ENCODE peak calls at places on chromosomes 11 and 22, in ten cellular contexts. One of them, this sample, is unnamed.

GRCh38 chr22:46421272-46421671 is 85.8 kb downstream of the TRMU start:
- DNase-seq in CD4-positive, CD25-positive, alpha-beta regulatory T cell: peak
- DNase-seq in A549: no peak
- DNase-seq in heart right ventricle: no peak
- DNase-seq in cardiac muscle cell: no peak
- DNase-seq in naive thymus-derived CD4-positive, alpha-beta T cell: peak
- DNase-seq in CD8-positive, alpha-beta memory T cell: peak
- DNase-seq in stomach: no peak
- DNase-seq in tibial artery: no peak
- DNase-seq in kidney: no peak
- DNase-seq in this sample: no peak

GRCh38 chr11:60377737-60378136 is 595 bp upstream of the MS4A7 start:
- DNase-seq in CD4-positive, CD25-positive, alpha-beta regulatory T cell: no peak
- DNase-seq in heart right ventricle: no peak
- DNase-seq in naive thymus-derived CD4-positive, alpha-beta T cell: no peak
- DNase-seq in CD8-positive, alpha-beta memory T cell: no peak
- DNase-seq in tibial artery: peak
- DNase-seq in kidney: no peak
- DNase-seq in A549: no peak
- DNase-seq in cardiac muscle cell: no peak
- DNase-seq in stomach: no peak
- DNase-seq in this sample: no peak

GRCh38 chr11:2293396-2294339 is 8.1 kb downstream of the C11orf21 start:
- DNase-seq in stomach: peak
- DNase-seq in heart right ventricle: no peak
- DNase-seq in kidney: peak
- DNase-seq in tibial artery: peak
- DNase-seq in CD8-positive, alpha-beta memory T cell: no peak
- DNase-seq in CD4-positive, CD25-positive, alpha-beta regulatory T cell: no peak
- DNase-seq in A549: no peak
- DNase-seq in naive thymus-derived CD4-positive, alpha-beta T cell: no peak
- DNase-seq in cardiac muscle cell: no peak
- DNase-seq in this sample: no peak

GRCh38 chr22:37259540-37260029 is 15.5 kb upstream of the RAC2 start:
- DNase-seq in tibial artery: no peak
- DNase-seq in stomach: no peak
- DNase-seq in CD4-positive, CD25-positive, alpha-beta regulatory T cell: no peak
- DNase-seq in heart right ventricle: no peak
- DNase-seq in A549: peak
- DNase-seq in cardiac muscle cell: peak
- DNase-seq in kidney: no peak
- DNase-seq in naive thymus-derived CD4-positive, alpha-beta T cell: peak
- DNase-seq in CD8-positive, alpha-beta memory T cell: no peak
- DNase-seq in this sample: no peak

GRCh38 chr11:123924027-123924426 is 15.4 kb upstream of the OR4D5 start:
- DNase-seq in kidney: no peak
- DNase-seq in cardiac muscle cell: no peak
- DNase-seq in CD8-positive, alpha-beta memory T cell: no peak
- DNase-seq in tibial artery: no peak
- DNase-seq in stomach: no peak
- DNase-seq in heart right ventricle: no peak
- DNase-seq in A549: no peak
- DNase-seq in CD4-positive, CD25-positive, alpha-beta regulatory T cell: no peak
- DNase-seq in naive thymus-derived CD4-positive, alpha-beta T cell: no peak
- DNase-seq in this sample: no peak

GRCh38 chr11:92295175-92296137 is 70.8 kb downstream of the FAT3 start:
- DNase-seq in A549: peak
- DNase-seq in kidney: no peak
- DNase-seq in cardiac muscle cell: peak
- DNase-seq in naive thymus-derived CD4-positive, alpha-beta T cell: no peak
- DNase-seq in CD8-positive, alpha-beta memory T cell: no peak
- DNase-seq in heart right ventricle: no peak
- DNase-seq in tibial artery: no peak
- DNase-seq in CD4-positive, CD25-positive, alpha-beta regulatory T cell: no peak
- DNase-seq in stomach: peak
- DNase-seq in this sample: no peak

GRCh38 chr11:67270256-67271211 is 4.3 kb downstream of the GRK2 start:
- DNase-seq in heart right ventricle: peak
- DNase-seq in CD4-positive, CD25-positive, alpha-beta regulatory T cell: peak
- DNase-seq in tibial artery: peak
- DNase-seq in A549: no peak
- DNase-seq in stomach: no peak
- DNase-seq in naive thymus-derived CD4-positive, alpha-beta T cell: peak
- DNase-seq in cardiac muscle cell: peak
- DNase-seq in kidney: peak
- DNase-seq in CD8-positive, alpha-beta memory T cell: no peak
- DNase-seq in this sample: no peak

GRCh38 chr22:17984114-17984513 is 40.2 kb downstream of the MICAL3 start:
- DNase-seq in heart right ventricle: no peak
- DNase-seq in A549: no peak
- DNase-seq in kidney: no peak
- DNase-seq in cardiac muscle cell: no peak
- DNase-seq in CD4-positive, CD25-positive, alpha-beta regulatory T cell: no peak
- DNase-seq in CD8-positive, alpha-beta memory T cell: no peak
- DNase-seq in naive thymus-derived CD4-positive, alpha-beta T cell: no peak
- DNase-seq in tibial artery: no peak
- DNase-seq in stomach: no peak
- DNase-seq in this sample: no peak

GRCh38 chr22:44461083-44461375 is 37.0 kb downstream of the RTL6 start:
- DNase-seq in CD8-positive, alpha-beta memory T cell: no peak
- DNase-seq in tibial artery: no peak
- DNase-seq in stomach: peak
- DNase-seq in A549: no peak
- DNase-seq in kidney: no peak
- DNase-seq in cardiac muscle cell: no peak
- DNase-seq in CD4-positive, CD25-positive, alpha-beta regulatory T cell: no peak
- DNase-seq in heart right ventricle: no peak
- DNase-seq in naive thymus-derived CD4-positive, alpha-beta T cell: no peak
- DNase-seq in this sample: no peak

GRCh38 chr22:19882446-19883381 is 28.0 kb upstream of the GNB1L start:
- DNase-seq in heart right ventricle: no peak
- DNase-seq in stomach: no peak
- DNase-seq in A549: no peak
- DNase-seq in CD4-positive, CD25-positive, alpha-beta regulatory T cell: no peak
- DNase-seq in cardiac muscle cell: no peak
- DNase-seq in naive thymus-derived CD4-positive, alpha-beta T cell: no peak
- DNase-seq in kidney: peak
- DNase-seq in tibial artery: peak
- DNase-seq in CD8-positive, alpha-beta memory T cell: no peak
- DNase-seq in this sample: no peak

GRCh38 chr22:37462983-37463382 is 23.2 kb downstream of the MFNG start:
- DNase-seq in stomach: no peak
- DNase-seq in heart right ventricle: no peak
- DNase-seq in A549: no peak
- DNase-seq in CD8-positive, alpha-beta memory T cell: no peak
- DNase-seq in kidney: no peak
- DNase-seq in CD4-positive, CD25-positive, alpha-beta regulatory T cell: peak
- DNase-seq in tibial artery: no peak
- DNase-seq in naive thymus-derived CD4-positive, alpha-beta T cell: no peak
- DNase-seq in cardiac muscle cell: peak
- DNase-seq in this sample: no peak

GRCh38 chr11:101010899-101011298 is 118.7 kb downstream of the PGR start:
- DNase-seq in kidney: no peak
- DNase-seq in A549: no peak
- DNase-seq in naive thymus-derived CD4-positive, alpha-beta T cell: no peak
- DNase-seq in stomach: no peak
- DNase-seq in tibial artery: no peak
- DNase-seq in heart right ventricle: no peak
- DNase-seq in CD8-positive, alpha-beta memory T cell: no peak
- DNase-seq in cardiac muscle cell: no peak
- DNase-seq in CD4-positive, CD25-positive, alpha-beta regulatory T cell: no peak
- DNase-seq in this sample: no peak

GRCh38 chr11:1152316-1153104 is 5.2 kb upstream of the MUC5AC start:
- DNase-seq in CD8-positive, alpha-beta memory T cell: no peak
- DNase-seq in naive thymus-derived CD4-positive, alpha-beta T cell: no peak
- DNase-seq in tibial artery: peak
- DNase-seq in heart right ventricle: peak
- DNase-seq in kidney: no peak
- DNase-seq in A549: peak
- DNase-seq in cardiac muscle cell: peak
- DNase-seq in CD4-positive, CD25-positive, alpha-beta regulatory T cell: no peak
- DNase-seq in stomach: peak
- DNase-seq in this sample: no peak

GRCh38 chr11:86358720-86359119 is 16.0 kb upstream of the CCDC81 start:
- DNase-seq in naive thymus-derived CD4-positive, alpha-beta T cell: no peak
- DNase-seq in cardiac muscle cell: no peak
- DNase-seq in kidney: no peak
- DNase-seq in heart right ventricle: no peak
- DNase-seq in CD8-positive, alpha-beta memory T cell: no peak
- DNase-seq in stomach: no peak
- DNase-seq in A549: no peak
- DNase-seq in tibial artery: no peak
- DNase-seq in CD4-positive, CD25-positive, alpha-beta regulatory T cell: no peak
- DNase-seq in this sample: no peak

GRCh38 chr11:2589538-2589934 is 110.3 kb downstream of the KCNQ1OT1 start:
- DNase-seq in heart right ventricle: peak
- DNase-seq in kidney: peak
- DNase-seq in naive thymus-derived CD4-positive, alpha-beta T cell: no peak
- DNase-seq in stomach: no peak
- DNase-seq in cardiac muscle cell: no peak
- DNase-seq in CD8-positive, alpha-beta memory T cell: no peak
- DNase-seq in tibial artery: no peak
- DNase-seq in A549: no peak
- DNase-seq in CD4-positive, CD25-positive, alpha-beta regulatory T cell: no peak
- DNase-seq in this sample: no peak

GRCh38 chr22:20979243-20979809 is 2.8 kb upstream of the LZTR1 start:
- DNase-seq in A549: no peak
- DNase-seq in CD8-positive, alpha-beta memory T cell: peak
- DNase-seq in stomach: peak
- DNase-seq in naive thymus-derived CD4-positive, alpha-beta T cell: peak
- DNase-seq in CD4-positive, CD25-positive, alpha-beta regulatory T cell: peak
- DNase-seq in kidney: peak
- DNase-seq in heart right ventricle: peak
- DNase-seq in cardiac muscle cell: peak
- DNase-seq in tibial artery: no peak
- DNase-seq in this sample: no peak

GRCh38 chr22:24164823-24165379 is 16.4 kb upstream of the SUSD2 start:
- DNase-seq in kidney: no peak
- DNase-seq in heart right ventricle: peak
- DNase-seq in CD4-positive, CD25-positive, alpha-beta regulatory T cell: no peak
- DNase-seq in stomach: no peak
- DNase-seq in A549: no peak
- DNase-seq in cardiac muscle cell: no peak
- DNase-seq in naive thymus-derived CD4-positive, alpha-beta T cell: no peak
- DNase-seq in tibial artery: no peak
- DNase-seq in CD8-positive, alpha-beta memory T cell: no peak
- DNase-seq in this sample: no peak
- H3K27ac ChIP-seq in kidney: no peak
- H3K27ac ChIP-seq in heart right ventricle: peak
- H3K27ac ChIP-seq in CD4-positive, CD25-positive, alpha-beta regulatory T cell: no peak
- H3K27ac ChIP-seq in stomach: no peak
- H3K27ac ChIP-seq in A549: no peak
- H3K27ac ChIP-seq in cardiac muscle cell: no peak
- H3K27ac ChIP-seq in naive thymus-derived CD4-positive, alpha-beta T cell: no peak
- H3K27ac ChIP-seq in tibial artery: peak
- H3K27ac ChIP-seq in CD8-positive, alpha-beta memory T cell: no peak
- H3K27ac ChIP-seq in this sample: no peak

DNA sequence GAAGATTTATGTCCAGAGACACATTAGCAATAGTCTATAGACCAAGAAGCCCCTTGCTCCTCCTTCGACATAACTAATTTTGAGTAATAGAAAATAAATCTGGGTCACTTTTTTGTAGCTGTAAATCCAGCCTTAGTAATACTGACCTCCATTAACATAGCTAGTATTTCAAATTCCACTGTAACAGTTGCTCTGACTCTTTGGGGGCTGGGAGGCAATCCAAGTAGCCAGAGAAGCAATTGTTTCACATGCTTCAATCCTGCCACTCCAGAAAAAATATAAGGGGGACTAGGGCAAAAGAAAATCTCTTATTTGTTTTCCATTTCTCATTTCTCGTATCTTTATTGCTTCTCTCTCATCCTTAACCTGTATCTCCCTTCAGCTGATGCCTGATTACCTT is 145.8 kb downstream of the MAML2 start:
- DNase-seq in kidney: no peak
- DNase-seq in CD4-positive, CD25-positive, alpha-beta regulatory T cell: no peak
- DNase-seq in naive thymus-derived CD4-positive, alpha-beta T cell: no peak
- DNase-seq in CD8-positive, alpha-beta memory T cell: no peak
- DNase-seq in cardiac muscle cell: no peak
- DNase-seq in tibial artery: no peak
- DNase-seq in A549: no peak
- DNase-seq in heart right ventricle: no peak
- DNase-seq in stomach: no peak
- DNase-seq in this sample: no peak
- H3K27ac ChIP-seq in kidney: no peak
- H3K27ac ChIP-seq in CD4-positive, CD25-positive, alpha-beta regulatory T cell: no peak
- H3K27ac ChIP-seq in naive thymus-derived CD4-positive, alpha-beta T cell: no peak
- H3K27ac ChIP-seq in CD8-positive, alpha-beta memory T cell: no peak
- H3K27ac ChIP-seq in cardiac muscle cell: no peak
- H3K27ac ChIP-seq in tibial artery: peak
- H3K27ac ChIP-seq in A549: no peak
- H3K27ac ChIP-seq in heart right ventricle: no peak
- H3K27ac ChIP-seq in stomach: no peak
- H3K27ac ChIP-seq in this sample: peak

DNA sequence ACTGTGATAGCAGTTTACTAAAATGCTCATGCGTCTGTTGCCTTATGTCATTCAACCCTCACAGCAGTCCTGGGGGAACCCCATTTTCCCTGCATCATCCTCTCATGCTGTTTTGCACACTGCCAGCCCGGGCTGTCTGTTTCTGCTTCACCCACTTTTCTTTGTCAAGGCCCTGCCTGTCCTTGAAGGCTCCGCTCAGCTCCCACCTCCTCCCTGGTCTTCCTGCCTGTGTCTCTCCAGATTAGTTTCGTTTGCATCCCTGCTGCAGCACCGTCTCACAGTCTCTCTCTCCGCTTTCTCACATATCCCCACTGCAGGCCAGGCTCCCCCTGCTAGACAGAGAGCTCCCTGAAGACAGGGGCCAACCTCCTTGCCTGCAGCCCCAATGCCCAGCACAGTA is 29.9 kb downstream of the SERPINH1 start:
- DNase-seq in cardiac muscle cell: no peak
- DNase-seq in kidney: no peak
- DNase-seq in A549: no peak
- DNase-seq in CD4-positive, CD25-positive, alpha-beta regulatory T cell: no peak
- DNase-seq in tibial artery: no peak
- DNase-seq in heart right ventricle: no peak
- DNase-seq in CD8-positive, alpha-beta memory T cell: no peak
- DNase-seq in stomach: no peak
- DNase-seq in naive thymus-derived CD4-positive, alpha-beta T cell: no peak
- DNase-seq in this sample: no peak
- H3K27ac ChIP-seq in cardiac muscle cell: no peak
- H3K27ac ChIP-seq in kidney: no peak
- H3K27ac ChIP-seq in A549: no peak
- H3K27ac ChIP-seq in CD4-positive, CD25-positive, alpha-beta regulatory T cell: no peak
- H3K27ac ChIP-seq in tibial artery: no peak
- H3K27ac ChIP-seq in heart right ventricle: no peak
- H3K27ac ChIP-seq in CD8-positive, alpha-beta memory T cell: no peak
- H3K27ac ChIP-seq in stomach: no peak
- H3K27ac ChIP-seq in naive thymus-derived CD4-positive, alpha-beta T cell: no peak
- H3K27ac ChIP-seq in this sample: no peak

DNA sequence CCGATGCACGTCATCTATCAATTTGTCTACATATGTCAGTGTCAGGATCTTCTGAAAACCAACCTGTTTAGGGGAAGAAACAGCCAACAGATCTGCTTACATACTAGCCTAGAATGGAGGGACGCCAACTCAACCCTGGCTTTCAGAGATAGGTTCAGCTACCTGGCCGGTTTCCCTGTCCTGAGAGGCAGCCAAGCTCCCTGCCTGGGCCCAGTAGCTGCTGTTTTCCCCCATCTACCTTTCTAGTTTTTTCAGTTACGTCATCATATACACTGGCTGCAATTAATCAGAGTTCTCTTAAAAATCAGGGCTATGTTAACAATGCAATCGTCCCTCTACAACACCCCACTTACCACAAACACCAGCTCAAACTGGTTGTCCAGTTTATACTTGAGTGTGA is 1.0 kb downstream of the SRPRA start:
- DNase-seq in naive thymus-derived CD4-positive, alpha-beta T cell: no peak
- DNase-seq in kidney: no peak
- DNase-seq in CD8-positive, alpha-beta memory T cell: no peak
- DNase-seq in stomach: peak
- DNase-seq in A549: no peak
- DNase-seq in heart right ventricle: no peak
- DNase-seq in CD4-positive, CD25-positive, alpha-beta regulatory T cell: no peak
- DNase-seq in cardiac muscle cell: no peak
- DNase-seq in tibial artery: no peak
- DNase-seq in this sample: no peak
- H3K27ac ChIP-seq in naive thymus-derived CD4-positive, alpha-beta T cell: peak
- H3K27ac ChIP-seq in kidney: peak
- H3K27ac ChIP-seq in CD8-positive, alpha-beta memory T cell: peak
- H3K27ac ChIP-seq in stomach: peak
- H3K27ac ChIP-seq in A549: peak
- H3K27ac ChIP-seq in heart right ventricle: peak
- H3K27ac ChIP-seq in CD4-positive, CD25-positive, alpha-beta regulatory T cell: peak
- H3K27ac ChIP-seq in cardiac muscle cell: peak
- H3K27ac ChIP-seq in tibial artery: peak
- H3K27ac ChIP-seq in this sample: peak